ENCODE peak calls at places on chromosomes 1 and 21, in ten cellular contexts. V, L, X, A, O, W, Q, P, J and G are unnamed samples.

GRCh38 chr1:56397409-56397808 is 182.0 kb downstream of the PLPP3 start:
- DNase-seq in V (no peak), L (no peak), X (no peak), A (no peak), O (no peak), W (no peak), Q (no peak), P (no peak), J (no peak), G (no peak)

GRCh38 chr1:245247356-245247755 is 92.6 kb downstream of the KIF26B start:
- DNase-seq in V (no peak), L (no peak), X (no peak), A (no peak), O (no peak), W (no peak), Q (no peak), P (no peak), J (no peak), G (no peak)

GRCh38 chr1:170620164-170620563 is 43.8 kb upstream of the PRRX1 start:
- DNase-seq in V (no peak), L (no peak), X (peak), A (no peak), O (no peak), W (no peak), Q (no peak), P (no peak), J (no peak), G (no peak)

GRCh38 chr1:109917429-109918076 is 6.9 kb downstream of the CSF1 start:
- DNase-seq in V (no peak), L (no peak), X (peak), A (no peak), O (no peak), W (no peak), Q (no peak), P (no peak), J (no peak), G (no peak)

GRCh38 chr1:164858233-164858632 is 299.2 kb downstream of the PBX1 start:
- DNase-seq in V (no peak), L (no peak), X (no peak), A (no peak), O (no peak), W (no peak), Q (peak), P (no peak), J (no peak), G (no peak)

GRCh38 chr1:151371340-151371739 is 1.2 kb downstream of the SELENBP1 start:
- DNase-seq in V (peak), L (no peak), X (peak), A (no peak), O (peak), W (peak), Q (peak), P (no peak), J (peak), G (peak)

GRCh38 chr1:37474697-37475379 is 458 bp downstream of the ZC3H12A start:
- DNase-seq in V (no peak), L (no peak), X (no peak), A (no peak), O (peak), W (no peak), Q (no peak), P (no peak), J (peak), G (peak)

GRCh38 chr1:209657140-209657879 is 5.1 kb upstream of the LAMB3 start:
- DNase-seq in V (no peak), L (peak), X (no peak), A (no peak), O (no peak), W (no peak), Q (no peak), P (no peak), J (no peak), G (no peak)

GRCh38 chr1:53625049-53625448 is 113.9 kb downstream of the GLIS1 start:
- DNase-seq in V (no peak), L (no peak), X (peak), A (no peak), O (no peak), W (no peak), Q (no peak), P (no peak), J (no peak), G (peak)

GRCh38 chr1:208178091-208178529 is 66.1 kb downstream of the PLXNA2 start:
- DNase-seq in V (no peak), L (no peak), X (no peak), A (no peak), O (no peak), W (no peak), Q (no peak), P (no peak), J (no peak), G (peak)

GRCh38 chr1:245156736-245157505 is 2.1 kb downstream of the KIF26B start:
- DNase-seq in V (no peak), L (peak), X (peak), A (no peak), O (no peak), W (no peak), Q (no peak), P (no peak), J (no peak), G (no peak)

GRCh38 chr1:221606216-221606615 is 135.7 kb downstream of the DUSP10 start:
- DNase-seq in V (no peak), L (no peak), X (no peak), A (no peak), O (no peak), W (no peak), Q (no peak), P (no peak), J (no peak), G (no peak)

GRCh38 chr1:169392406-169392805 is 24.4 kb downstream of the BLZF1 start:
- DNase-seq in V (no peak), L (no peak), X (no peak), A (no peak), O (no peak), W (no peak), Q (no peak), P (no peak), J (no peak), G (no peak)

GRCh38 chr1:85650645-85651044 is 57.6 kb downstream of the ZNHIT6 start:
- DNase-seq in V (no peak), L (no peak), X (no peak), A (no peak), O (no peak), W (no peak), Q (no peak), P (no peak), J (no peak), G (no peak)

GRCh38 chr1:212945056-212945455 is 5.3 kb upstream of the VASH2 start:
- DNase-seq in V (no peak), L (no peak), X (no peak), A (no peak), O (no peak), W (no peak), Q (no peak), P (no peak), J (no peak), G (no peak)

GRCh38 chr1:229855999-229856650 is 210.9 kb upstream of the GALNT2 start:
- DNase-seq in V (peak), L (no peak), X (no peak), A (no peak), O (peak), W (no peak), Q (no peak), P (peak), J (no peak), G (no peak)

GRCh38 chr21:37531402-37532042 is 164.9 kb downstream of the DYRK1A start:
- DNase-seq in V (no peak), L (no peak), X (no peak), A (no peak), O (no peak), W (peak), Q (peak), P (no peak), J (no peak), G (peak)

GRCh38 chr1:14531519-14531918 is 67.0 kb upstream of the KAZN start:
- DNase-seq in V (no peak), L (no peak), X (no peak), A (no peak), O (no peak), W (no peak), Q (no peak), P (no peak), J (no peak), G (no peak)

GRCh38 chr21:15592271-15592860 is 137.4 kb upstream of the USP25 start:
- DNase-seq in V (peak), L (peak), X (peak), A (no peak), O (no peak), W (no peak), Q (no peak), P (no peak), J (no peak), G (no peak)

GRCh38 chr1:96596226-96596625 is 125.4 kb upstream of the PTBP2 start:
- DNase-seq in V (peak), L (peak), X (peak), A (no peak), O (no peak), W (no peak), Q (no peak), P (no peak), J (no peak), G (no peak)

GRCh38 chr21:14482165-14482564 is 64.0 kb downstream of the SAMSN1 start:
- DNase-seq in V (no peak), L (no peak), X (no peak), A (no peak), O (no peak), W (no peak), Q (peak), P (no peak), J (no peak), G (no peak)

GRCh38 chr21:43701936-43702784 is 16.8 kb upstream of the PDXK start:
- DNase-seq in V (no peak), L (no peak), X (no peak), A (no peak), O (no peak), W (no peak), Q (no peak), P (no peak), J (no peak), G (peak)

GRCh38 chr1:4047666-4048065 is 147.6 kb upstream of the C1orf174 start:
- DNase-seq in V (no peak), L (no peak), X (no peak), A (no peak), O (no peak), W (no peak), Q (no peak), P (no peak), J (no peak), G (no peak)

GRCh38 chr1:192958871-192959270 is 100.3 kb downstream of the UCHL5 start:
- DNase-seq in V (no peak), L (no peak), X (peak), A (no peak), O (no peak), W (no peak), Q (no peak), P (no peak), J (no peak), G (no peak)

GRCh38 chr1:234538062-234538731 is 59.2 kb upstream of the TARBP1 start:
- DNase-seq in V (no peak), L (no peak), X (no peak), A (no peak), O (no peak), W (no peak), Q (no peak), P (no peak), J (no peak), G (no peak)

GRCh38 chr21:32193066-32193465 is 85.8 kb downstream of the MIS18A start:
- DNase-seq in V (no peak), L (no peak), X (no peak), A (no peak), O (no peak), W (no peak), Q (no peak), P (no peak), J (no peak), G (no peak)

DNA sequence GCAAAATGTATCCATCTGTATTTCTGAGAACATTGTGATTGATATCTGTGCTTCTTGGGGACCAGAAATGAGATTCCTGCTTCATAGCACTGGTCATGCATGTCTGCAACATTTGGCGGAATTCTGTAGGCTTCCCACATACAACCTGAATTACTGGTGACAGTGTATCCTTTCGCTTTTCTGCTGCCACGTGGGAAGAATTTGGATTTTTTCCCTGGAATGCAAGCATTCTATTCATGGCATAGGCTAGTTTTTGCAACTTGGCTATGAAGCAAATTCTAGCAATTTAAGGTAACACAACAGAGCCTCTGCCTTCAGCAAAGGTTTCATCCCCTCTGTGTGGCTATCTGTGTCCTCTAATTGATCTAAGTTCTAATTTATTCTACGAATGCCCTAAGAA is 85.9 kb downstream of the BCAR3 start:
- DNase-seq in V (no peak), L (no peak), X (no peak), A (no peak), O (no peak), W (no peak), Q (no peak), P (no peak), J (no peak), G (no peak)
- H3K27ac ChIP-seq in V (no peak), L (peak), X (no peak), A (no peak), O (no peak), W (peak), Q (no peak), P (no peak), J (no peak), G (no peak)

GRCh38 chr1:116439701-116440100 is 66.7 kb downstream of the ATP1A1 start:
- DNase-seq in V (no peak), L (no peak), X (no peak), A (no peak), O (no peak), W (no peak), Q (no peak), P (no peak), J (no peak), G (no peak)
- H3K27ac ChIP-seq in V (no peak), L (no peak), X (no peak), A (no peak), O (no peak), W (no peak), Q (no peak), P (no peak), J (no peak), G (no peak)

GRCh38 chr1:156534424-156535060 is 34.0 kb upstream of the MEF2D start:
- DNase-seq in V (no peak), L (no peak), X (no peak), A (no peak), O (no peak), W (no peak), Q (no peak), P (no peak), J (no peak), G (no peak)
- H3K27ac ChIP-seq in V (no peak), L (no peak), X (no peak), A (no peak), O (no peak), W (no peak), Q (no peak), P (no peak), J (no peak), G (no peak)

GRCh38 chr21:46639489-46640386 is 4.3 kb downstream of the PRMT2 start:
- DNase-seq in V (no peak), L (no peak), X (peak), A (no peak), O (no peak), W (no peak), Q (no peak), P (no peak), J (no peak), G (no peak)

GRCh38 chr21:46635324-46636180 is at the start of gene PRMT2:
- DNase-seq in V (peak), L (peak), X (peak), A (peak), O (peak), W (peak), Q (peak), P (peak), J (peak), G (peak)

GRCh38 chr21:46636550-46637289 is 1.2 kb downstream of the PRMT2 start:
- DNase-seq in V (no peak), L (no peak), X (no peak), A (no peak), O (no peak), W (no peak), Q (no peak), P (no peak), J (no peak), G (no peak)

GRCh38 chr21:46636181-46636512 is 673 bp downstream of the PRMT2 start:
- DNase-seq in V (no peak), L (no peak), X (no peak), A (no peak), O (no peak), W (no peak), Q (no peak), P (no peak), J (no peak), G (no peak)

GRCh38 chr21:46637952-46638746 is 2.7 kb downstream of the PRMT2 start:
- DNase-seq in V (no peak), L (no peak), X (no peak), A (no peak), O (no peak), W (no peak), Q (no peak), P (peak), J (no peak), G (no peak)
- H3K27ac ChIP-seq in V (no peak), L (peak), X (no peak), A (peak), O (no peak), W (no peak), Q (no peak), P (no peak), J (no peak), G (peak)

GRCh38 chr1:154441241-154441888 is 36.2 kb downstream of the IL6R start:
- DNase-seq in V (no peak), L (no peak), X (no peak), A (no peak), O (no peak), W (no peak), Q (no peak), P (no peak), J (no peak), G (no peak)

GRCh38 chr1:154443274-154444013 is 38.3 kb downstream of the IL6R start:
- DNase-seq in V (no peak), L (no peak), X (no peak), A (no peak), O (no peak), W (no peak), Q (no peak), P (no peak), J (no peak), G (no peak)

GRCh38 chr1:154436433-154436832 is 31.3 kb downstream of the IL6R start:
- DNase-seq in V (peak), L (no peak), X (no peak), A (no peak), O (no peak), W (no peak), Q (no peak), P (no peak), J (no peak), G (no peak)

GRCh38 chr1:154442006-154442740 is 37.0 kb downstream of the IL6R start:
- DNase-seq in V (no peak), L (no peak), X (peak), A (no peak), O (no peak), W (no peak), Q (no peak), P (no peak), J (no peak), G (no peak)

DNA sequence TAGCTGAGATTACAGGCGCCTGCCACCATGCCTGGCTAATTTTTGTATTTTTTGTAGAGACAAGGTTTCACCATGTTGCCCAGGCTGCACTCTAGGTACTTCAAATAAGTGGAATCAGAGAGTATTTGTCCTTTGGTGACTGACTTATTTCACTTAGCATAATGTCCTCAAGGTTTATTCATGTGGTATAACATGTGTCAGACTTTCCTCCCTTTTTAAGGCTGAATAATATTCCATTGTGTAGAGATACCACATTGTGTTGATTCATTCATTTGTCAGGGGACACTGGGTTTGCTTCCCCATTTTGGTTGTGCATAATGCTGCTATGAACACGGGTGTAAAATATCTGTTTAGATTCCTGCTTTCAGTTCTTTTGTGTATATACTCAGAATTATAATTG is 34.9 kb downstream of the IL6R start:
- DNase-seq in V (no peak), L (no peak), X (no peak), A (no peak), O (no peak), W (no peak), Q (no peak), P (no peak), J (no peak), G (no peak)
- H3K27ac ChIP-seq in V (no peak), L (no peak), X (no peak), A (peak), O (peak), W (no peak), Q (peak), P (peak), J (no peak), G (peak)

GRCh38 chr1:220430586-220430985 is 97.3 kb upstream of the MARK1 start:
- DNase-seq in V (no peak), L (no peak), X (no peak), A (no peak), O (no peak), W (no peak), Q (no peak), P (no peak), J (no peak), G (no peak)

GRCh38 chr1:220430059-220430458 is 97.9 kb upstream of the MARK1 start:
- DNase-seq in V (no peak), L (peak), X (no peak), A (no peak), O (no peak), W (no peak), Q (no peak), P (no peak), J (no peak), G (no peak)

GRCh38 chr1:220426989-220427388 is 100.9 kb upstream of the MARK1 start:
- DNase-seq in V (no peak), L (peak), X (no peak), A (no peak), O (no peak), W (no peak), Q (no peak), P (no peak), J (no peak), G (no peak)

GRCh38 chr1:220432408-220432807 is 95.5 kb upstream of the MARK1 start:
- DNase-seq in V (no peak), L (peak), X (no peak), A (no peak), O (no peak), W (no peak), Q (no peak), P (no peak), J (no peak), G (no peak)

DNA sequence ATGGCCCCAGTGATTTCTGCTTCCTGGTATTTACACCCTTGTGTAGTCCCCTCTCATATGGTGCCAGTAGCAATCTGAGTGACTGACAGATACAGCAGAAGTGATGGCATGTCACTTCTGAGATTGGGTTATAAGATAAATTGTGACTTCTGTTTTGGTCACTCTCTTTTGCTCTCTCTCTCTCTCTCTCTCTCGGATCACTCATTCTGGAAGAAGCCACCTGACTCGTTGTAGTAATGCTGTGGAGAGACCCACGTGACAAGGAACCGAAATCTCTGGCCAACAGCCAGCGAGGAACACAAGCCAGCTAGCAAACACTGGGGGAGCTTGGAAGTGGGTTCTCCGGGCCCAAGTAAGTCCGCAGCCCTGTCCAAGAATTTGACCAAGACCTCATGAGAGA is 96.1 kb upstream of the MARK1 start:
- DNase-seq in V (no peak), L (no peak), X (no peak), A (no peak), O (no peak), W (no peak), Q (no peak), P (no peak), J (no peak), G (peak)
- H3K27ac ChIP-seq in V (no peak), L (no peak), X (no peak), A (no peak), O (no peak), W (no peak), Q (no peak), P (no peak), J (no peak), G (no peak)

GRCh38 chr1:31761883-31762282 is 2.3 kb downstream of the ADGRB2 start:
- DNase-seq in V (no peak), L (no peak), X (peak), A (no peak), O (no peak), W (no peak), Q (no peak), P (no peak), J (no peak), G (no peak)
- H3K27ac ChIP-seq in V (no peak), L (no peak), X (no peak), A (no peak), O (no peak), W (no peak), Q (no peak), P (no peak), J (no peak), G (no peak)